ENCODE peak calls at places on chromosome 1, in five cellular contexts. F, A, V, C and S are unnamed samples.

GRCh38 chr1:216815239-216815955 is 92.2 kb upstream of the ESRRG start:
- DNase-seq in A (no peak), C (no peak), V (no peak), F (no peak), S (no peak)

GRCh38 chr1:89260042-89260441 is 12.6 kb downstream of the GBP5 start:
- DNase-seq in A (no peak), F (no peak), C (no peak), V (no peak), S (no peak)

GRCh38 chr1:6359568-6360496 is 33.7 kb downstream of the ACOT7 start:
- DNase-seq in A (no peak), V (peak; percentile 81), F (peak; percentile 49), C (no peak), S (peak; percentile 54)

GRCh38 chr1:150550222-150551048 is 1.2 kb downstream of the ADAMTSL4 start:
- DNase-seq in C (no peak), F (no peak), V (no peak), A (no peak), S (no peak)

GRCh38 chr1:241924080-241924808 is 33.3 kb upstream of the BECN2 start:
- DNase-seq in V (no peak), A (no peak), F (no peak), C (no peak), S (no peak)

GRCh38 chr1:47995306-47996050 is 1.7 kb downstream of the TRABD2B start:
- DNase-seq in C (no peak), F (no peak), A (no peak), V (no peak), S (no peak)

GRCh38 chr1:11072216-11072917 is 12.5 kb upstream of the SRM start:
- DNase-seq in F (peak; percentile 86), V (no peak), C (no peak), A (no peak), S (no peak)

GRCh38 chr1:63069214-63069613 is 253.2 kb upstream of the FOXD3 start:
- DNase-seq in F (no peak), C (no peak), A (no peak), V (no peak), S (no peak)

GRCh38 chr1:53410100-53410541 is 49.1 kb upstream of the DMRTB1 start:
- DNase-seq in A (no peak), V (no peak), F (no peak), C (no peak), S (no peak)

GRCh38 chr1:209808059-209808494 is 2.1 kb upstream of the IRF6 start:
- DNase-seq in C (no peak), V (peak; percentile 65), A (no peak), F (peak; percentile 92), S (peak; percentile 67)

GRCh38 chr1:226691257-226691656 is 47.8 kb downstream of the ITPKB start:
- DNase-seq in A (no peak), V (no peak), F (no peak), C (no peak), S (no peak)